ENCODE peak calls at places on chromosome 22, in seven cellular contexts. One of them, this sample, is unnamed.

GRCh38 chr22:46042786-46043185 is 65.8 kb upstream of the WNT7B start:
- DNase-seq in cardiac muscle cell: no peak
- DNase-seq in NCI-H524: no peak
- DNase-seq in H7: no peak
- DNase-seq in osteocyte: no peak
- DNase-seq in stimulated activated CD8-positive, alpha-beta memory T cell treated with anti-CD3 and anti-CD28 coated beads, Interleukin-15, amount 100 ng/mL, for 1 hour: no peak
- DNase-seq in stimulated activated CD4-positive, alpha-beta T cell treated with anti-CD3 and anti-CD28 coated beads, Interleukin-1b, Interleukin-23, amount 100 ng/mL, for 1 hour: no peak
- DNase-seq in this sample: no peak

GRCh38 chr22:38111941-38112355 is 1.5 kb upstream of the BAIAP2L2 start:
- DNase-seq in cardiac muscle cell: no peak
- DNase-seq in osteocyte: no peak
- DNase-seq in H7: peak; percentile 43
- DNase-seq in stimulated activated CD4-positive, alpha-beta T cell treated with anti-CD3 and anti-CD28 coated beads, Interleukin-1b, Interleukin-23, amount 100 ng/mL, for 1 hour: no peak
- DNase-seq in stimulated activated CD8-positive, alpha-beta memory T cell treated with anti-CD3 and anti-CD28 coated beads, Interleukin-15, amount 100 ng/mL, for 1 hour: no peak
- DNase-seq in NCI-H524: no peak
- DNase-seq in this sample: peak; percentile 20

GRCh38 chr22:23481369-23481768 is 98.7 kb downstream of the IGLL1 start:
- DNase-seq in H7: no peak
- DNase-seq in NCI-H524: no peak
- DNase-seq in stimulated activated CD8-positive, alpha-beta memory T cell treated with anti-CD3 and anti-CD28 coated beads, Interleukin-15, amount 100 ng/mL, for 1 hour: no peak
- DNase-seq in stimulated activated CD4-positive, alpha-beta T cell treated with anti-CD3 and anti-CD28 coated beads, Interleukin-1b, Interleukin-23, amount 100 ng/mL, for 1 hour: no peak
- DNase-seq in osteocyte: no peak
- DNase-seq in cardiac muscle cell: no peak
- DNase-seq in this sample: no peak

GRCh38 chr22:40401981-40402406 is 31.6 kb downstream of the SGSM3 start:
- DNase-seq in NCI-H524: no peak
- DNase-seq in stimulated activated CD8-positive, alpha-beta memory T cell treated with anti-CD3 and anti-CD28 coated beads, Interleukin-15, amount 100 ng/mL, for 1 hour: no peak
- DNase-seq in H7: no peak
- DNase-seq in osteocyte: no peak
- DNase-seq in stimulated activated CD4-positive, alpha-beta T cell treated with anti-CD3 and anti-CD28 coated beads, Interleukin-1b, Interleukin-23, amount 100 ng/mL, for 1 hour: no peak
- DNase-seq in cardiac muscle cell: no peak
- DNase-seq in this sample: no peak

GRCh38 chr22:40263191-40263590 is 83.1 kb upstream of the ADSL start:
- DNase-seq in H7: no peak
- DNase-seq in NCI-H524: no peak
- DNase-seq in cardiac muscle cell: peak; percentile 79
- DNase-seq in stimulated activated CD4-positive, alpha-beta T cell treated with anti-CD3 and anti-CD28 coated beads, Interleukin-1b, Interleukin-23, amount 100 ng/mL, for 1 hour: no peak
- DNase-seq in osteocyte: no peak
- DNase-seq in stimulated activated CD8-positive, alpha-beta memory T cell treated with anti-CD3 and anti-CD28 coated beads, Interleukin-15, amount 100 ng/mL, for 1 hour: no peak
- DNase-seq in this sample: no peak

GRCh38 chr22:33274214-33274828 is 216.1 kb upstream of the SYN3 start:
- DNase-seq in cardiac muscle cell: peak; percentile 12
- DNase-seq in stimulated activated CD8-positive, alpha-beta memory T cell treated with anti-CD3 and anti-CD28 coated beads, Interleukin-15, amount 100 ng/mL, for 1 hour: no peak
- DNase-seq in H7: peak; percentile 67
- DNase-seq in NCI-H524: peak; percentile 30
- DNase-seq in osteocyte: no peak
- DNase-seq in stimulated activated CD4-positive, alpha-beta T cell treated with anti-CD3 and anti-CD28 coated beads, Interleukin-1b, Interleukin-23, amount 100 ng/mL, for 1 hour: no peak
- DNase-seq in this sample: peak; percentile 4

GRCh38 chr22:50714150-50714549 is 23.9 kb upstream of the ACR start:
- DNase-seq in stimulated activated CD8-positive, alpha-beta memory T cell treated with anti-CD3 and anti-CD28 coated beads, Interleukin-15, amount 100 ng/mL, for 1 hour: no peak
- DNase-seq in osteocyte: no peak
- DNase-seq in NCI-H524: no peak
- DNase-seq in stimulated activated CD4-positive, alpha-beta T cell treated with anti-CD3 and anti-CD28 coated beads, Interleukin-1b, Interleukin-23, amount 100 ng/mL, for 1 hour: no peak
- DNase-seq in cardiac muscle cell: no peak
- DNase-seq in H7: no peak
- DNase-seq in this sample: no peak

GRCh38 chr22:19149047-19149883 is 827 bp downstream of the GSC2 start:
- DNase-seq in cardiac muscle cell: peak; percentile 5
- DNase-seq in stimulated activated CD8-positive, alpha-beta memory T cell treated with anti-CD3 and anti-CD28 coated beads, Interleukin-15, amount 100 ng/mL, for 1 hour: no peak
- DNase-seq in stimulated activated CD4-positive, alpha-beta T cell treated with anti-CD3 and anti-CD28 coated beads, Interleukin-1b, Interleukin-23, amount 100 ng/mL, for 1 hour: no peak
- DNase-seq in osteocyte: no peak
- DNase-seq in NCI-H524: peak; percentile 56
- DNase-seq in H7: peak; percentile 91
- DNase-seq in this sample: no peak

GRCh38 chr22:24685804-24686203 is 82.8 kb downstream of the GGT1 start:
- DNase-seq in cardiac muscle cell: peak; percentile 53
- DNase-seq in NCI-H524: no peak
- DNase-seq in H7: peak; percentile 86
- DNase-seq in osteocyte: no peak
- DNase-seq in stimulated activated CD8-positive, alpha-beta memory T cell treated with anti-CD3 and anti-CD28 coated beads, Interleukin-15, amount 100 ng/mL, for 1 hour: no peak
- DNase-seq in stimulated activated CD4-positive, alpha-beta T cell treated with anti-CD3 and anti-CD28 coated beads, Interleukin-1b, Interleukin-23, amount 100 ng/mL, for 1 hour: no peak
- DNase-seq in this sample: no peak

GRCh38 chr22:28802595-28803087 is 2.3 kb upstream of the XBP1 start:
- DNase-seq in stimulated activated CD8-positive, alpha-beta memory T cell treated with anti-CD3 and anti-CD28 coated beads, Interleukin-15, amount 100 ng/mL, for 1 hour: no peak
- DNase-seq in NCI-H524: no peak
- DNase-seq in H7: peak; percentile 42
- DNase-seq in stimulated activated CD4-positive, alpha-beta T cell treated with anti-CD3 and anti-CD28 coated beads, Interleukin-1b, Interleukin-23, amount 100 ng/mL, for 1 hour: no peak
- DNase-seq in cardiac muscle cell: no peak
- DNase-seq in osteocyte: no peak
- DNase-seq in this sample: no peak

GRCh38 chr22:44019416-44019815 is 4.7 kb upstream of the PARVB start:
- DNase-seq in osteocyte: no peak
- DNase-seq in stimulated activated CD8-positive, alpha-beta memory T cell treated with anti-CD3 and anti-CD28 coated beads, Interleukin-15, amount 100 ng/mL, for 1 hour: no peak
- DNase-seq in NCI-H524: no peak
- DNase-seq in stimulated activated CD4-positive, alpha-beta T cell treated with anti-CD3 and anti-CD28 coated beads, Interleukin-1b, Interleukin-23, amount 100 ng/mL, for 1 hour: no peak
- DNase-seq in H7: no peak
- DNase-seq in cardiac muscle cell: no peak
- DNase-seq in this sample: no peak

GRCh38 chr22:20749453-20749852 is 24.5 kb upstream of the SERPIND1 start:
- DNase-seq in stimulated activated CD4-positive, alpha-beta T cell treated with anti-CD3 and anti-CD28 coated beads, Interleukin-1b, Interleukin-23, amount 100 ng/mL, for 1 hour: no peak
- DNase-seq in cardiac muscle cell: no peak
- DNase-seq in stimulated activated CD8-positive, alpha-beta memory T cell treated with anti-CD3 and anti-CD28 coated beads, Interleukin-15, amount 100 ng/mL, for 1 hour: no peak
- DNase-seq in H7: no peak
- DNase-seq in osteocyte: no peak
- DNase-seq in NCI-H524: no peak
- DNase-seq in this sample: no peak

GRCh38 chr22:28180804-28181203 is 261.7 kb upstream of the PITPNB start:
- DNase-seq in H7: no peak
- DNase-seq in stimulated activated CD4-positive, alpha-beta T cell treated with anti-CD3 and anti-CD28 coated beads, Interleukin-1b, Interleukin-23, amount 100 ng/mL, for 1 hour: no peak
- DNase-seq in NCI-H524: no peak
- DNase-seq in osteocyte: no peak
- DNase-seq in cardiac muscle cell: no peak
- DNase-seq in stimulated activated CD8-positive, alpha-beta memory T cell treated with anti-CD3 and anti-CD28 coated beads, Interleukin-15, amount 100 ng/mL, for 1 hour: no peak
- DNase-seq in this sample: no peak

GRCh38 chr22:49582171-49582570 is 245.5 kb downstream of the BRD1 start:
- DNase-seq in stimulated activated CD4-positive, alpha-beta T cell treated with anti-CD3 and anti-CD28 coated beads, Interleukin-1b, Interleukin-23, amount 100 ng/mL, for 1 hour: no peak
- DNase-seq in stimulated activated CD8-positive, alpha-beta memory T cell treated with anti-CD3 and anti-CD28 coated beads, Interleukin-15, amount 100 ng/mL, for 1 hour: no peak
- DNase-seq in osteocyte: peak; percentile 62
- DNase-seq in cardiac muscle cell: no peak
- DNase-seq in H7: no peak
- DNase-seq in NCI-H524: no peak
- DNase-seq in this sample: no peak

GRCh38 chr22:28008056-28008455 is 89.0 kb upstream of the PITPNB start:
- DNase-seq in osteocyte: no peak
- DNase-seq in stimulated activated CD4-positive, alpha-beta T cell treated with anti-CD3 and anti-CD28 coated beads, Interleukin-1b, Interleukin-23, amount 100 ng/mL, for 1 hour: no peak
- DNase-seq in cardiac muscle cell: no peak
- DNase-seq in H7: no peak
- DNase-seq in NCI-H524: no peak
- DNase-seq in stimulated activated CD8-positive, alpha-beta memory T cell treated with anti-CD3 and anti-CD28 coated beads, Interleukin-15, amount 100 ng/mL, for 1 hour: no peak
- DNase-seq in this sample: no peak

GRCh38 chr22:26597026-26597425 is 7.1 kb upstream of the TPST2 start:
- DNase-seq in cardiac muscle cell: no peak
- DNase-seq in osteocyte: no peak
- DNase-seq in stimulated activated CD8-positive, alpha-beta memory T cell treated with anti-CD3 and anti-CD28 coated beads, Interleukin-15, amount 100 ng/mL, for 1 hour: no peak
- DNase-seq in NCI-H524: no peak
- DNase-seq in stimulated activated CD4-positive, alpha-beta T cell treated with anti-CD3 and anti-CD28 coated beads, Interleukin-1b, Interleukin-23, amount 100 ng/mL, for 1 hour: no peak
- DNase-seq in H7: no peak
- DNase-seq in this sample: no peak

GRCh38 chr22:35930933-35931332 is 97.7 kb downstream of the RBFOX2 start:
- DNase-seq in stimulated activated CD8-positive, alpha-beta memory T cell treated with anti-CD3 and anti-CD28 coated beads, Interleukin-15, amount 100 ng/mL, for 1 hour: no peak
- DNase-seq in NCI-H524: peak; percentile 69
- DNase-seq in osteocyte: no peak
- DNase-seq in stimulated activated CD4-positive, alpha-beta T cell treated with anti-CD3 and anti-CD28 coated beads, Interleukin-1b, Interleukin-23, amount 100 ng/mL, for 1 hour: no peak
- DNase-seq in H7: peak; percentile 8
- DNase-seq in cardiac muscle cell: peak; percentile 87
- DNase-seq in this sample: peak; percentile 7

GRCh38 chr22:20080776-20081654 is 974 bp downstream of the DGCR8 start:
- DNase-seq in osteocyte: no peak
- DNase-seq in stimulated activated CD4-positive, alpha-beta T cell treated with anti-CD3 and anti-CD28 coated beads, Interleukin-1b, Interleukin-23, amount 100 ng/mL, for 1 hour: no peak
- DNase-seq in NCI-H524: no peak
- DNase-seq in H7: peak; percentile 76
- DNase-seq in cardiac muscle cell: peak; percentile 57
- DNase-seq in stimulated activated CD8-positive, alpha-beta memory T cell treated with anti-CD3 and anti-CD28 coated beads, Interleukin-15, amount 100 ng/mL, for 1 hour: no peak
- DNase-seq in this sample: peak; percentile 24